ENCODE peak calls at places on chromosomes 12 and 14, in ten cellular contexts. One of them, this sample, is unnamed. For H3K9me3 and H3K4me1, the result is how much of the 10 kb centered on the place peaks cover.

GRCh38 chr12:6946033-6946919 is 2.5 kb downstream of the C12orf57 start:
- DNase-seq in A549: peak
- DNase-seq in esophagus muscularis mucosa: no peak
- DNase-seq in CD8-positive, alpha-beta T cell: no peak
- DNase-seq in transverse colon: peak
- DNase-seq in right atrium auricular region: no peak
- DNase-seq in ovary: peak
- DNase-seq in GM23248: no peak
- DNase-seq in DND-41: no peak
- DNase-seq in gastrocnemius medialis: no peak
- DNase-seq in this sample: peak

GRCh38 chr12:68786929-68787328 is 21.0 kb upstream of the MDM2 start:
- DNase-seq in GM23248: peak
- DNase-seq in DND-41: no peak
- DNase-seq in gastrocnemius medialis: no peak
- DNase-seq in right atrium auricular region: no peak
- DNase-seq in esophagus muscularis mucosa: no peak
- DNase-seq in transverse colon: no peak
- DNase-seq in CD8-positive, alpha-beta T cell: no peak
- DNase-seq in ovary: no peak
- DNase-seq in A549: no peak
- DNase-seq in this sample: no peak

GRCh38 chr12:38932320-38932719 is 26.9 kb upstream of the CPNE8 start:
- DNase-seq in CD8-positive, alpha-beta T cell: no peak
- DNase-seq in gastrocnemius medialis: no peak
- DNase-seq in A549: no peak
- DNase-seq in ovary: no peak
- DNase-seq in esophagus muscularis mucosa: no peak
- DNase-seq in right atrium auricular region: no peak
- DNase-seq in transverse colon: no peak
- DNase-seq in DND-41: no peak
- DNase-seq in GM23248: no peak
- DNase-seq in this sample: no peak

GRCh38 chr12:124802361-124802760 is 61.3 kb downstream of the SCARB1 start:
- DNase-seq in right atrium auricular region: no peak
- DNase-seq in ovary: no peak
- DNase-seq in transverse colon: no peak
- DNase-seq in GM23248: no peak
- DNase-seq in gastrocnemius medialis: no peak
- DNase-seq in DND-41: no peak
- DNase-seq in esophagus muscularis mucosa: no peak
- DNase-seq in CD8-positive, alpha-beta T cell: no peak
- DNase-seq in A549: no peak
- DNase-seq in this sample: no peak

GRCh38 chr12:29783773-29784666 is at the start of gene TMTC1:
- DNase-seq in right atrium auricular region: peak
- DNase-seq in transverse colon: peak
- DNase-seq in esophagus muscularis mucosa: no peak
- DNase-seq in GM23248: peak
- DNase-seq in A549: peak
- DNase-seq in DND-41: no peak
- DNase-seq in CD8-positive, alpha-beta T cell: no peak
- DNase-seq in gastrocnemius medialis: peak
- DNase-seq in ovary: peak
- DNase-seq in this sample: peak

GRCh38 chr14:77511486-77512162 is 13.0 kb upstream of the ISM2 start:
- DNase-seq in A549: no peak
- DNase-seq in gastrocnemius medialis: no peak
- DNase-seq in esophagus muscularis mucosa: no peak
- DNase-seq in DND-41: no peak
- DNase-seq in right atrium auricular region: no peak
- DNase-seq in GM23248: no peak
- DNase-seq in transverse colon: no peak
- DNase-seq in CD8-positive, alpha-beta T cell: no peak
- DNase-seq in ovary: no peak
- DNase-seq in this sample: no peak

GRCh38 chr12:7108042-7108927 is 729 bp downstream of the C1RL start:
- DNase-seq in ovary: peak
- DNase-seq in CD8-positive, alpha-beta T cell: peak
- DNase-seq in esophagus muscularis mucosa: peak
- DNase-seq in transverse colon: peak
- DNase-seq in right atrium auricular region: peak
- DNase-seq in gastrocnemius medialis: peak
- DNase-seq in A549: peak
- DNase-seq in GM23248: peak
- DNase-seq in DND-41: peak
- DNase-seq in this sample: peak

GRCh38 chr12:68773582-68773981 is 27.6 kb downstream of the SLC35E3 start:
- DNase-seq in ovary: no peak
- DNase-seq in right atrium auricular region: no peak
- DNase-seq in esophagus muscularis mucosa: no peak
- DNase-seq in DND-41: no peak
- DNase-seq in transverse colon: no peak
- DNase-seq in gastrocnemius medialis: no peak
- DNase-seq in GM23248: no peak
- DNase-seq in A549: no peak
- DNase-seq in CD8-positive, alpha-beta T cell: no peak
- DNase-seq in this sample: no peak

GRCh38 chr14:41925409-41925808 is 318.7 kb downstream of the LRFN5 start:
- DNase-seq in CD8-positive, alpha-beta T cell: no peak
- DNase-seq in esophagus muscularis mucosa: no peak
- DNase-seq in DND-41: no peak
- DNase-seq in gastrocnemius medialis: no peak
- DNase-seq in GM23248: peak
- DNase-seq in right atrium auricular region: no peak
- DNase-seq in ovary: no peak
- DNase-seq in A549: no peak
- DNase-seq in transverse colon: no peak
- DNase-seq in this sample: no peak

GRCh38 chr14:44657688-44658388 is 150.8 kb upstream of the FSCB start:
- DNase-seq in right atrium auricular region: no peak
- DNase-seq in transverse colon: no peak
- DNase-seq in gastrocnemius medialis: no peak
- DNase-seq in ovary: no peak
- DNase-seq in DND-41: no peak
- DNase-seq in A549: no peak
- DNase-seq in esophagus muscularis mucosa: no peak
- DNase-seq in GM23248: no peak
- DNase-seq in CD8-positive, alpha-beta T cell: no peak
- DNase-seq in this sample: no peak

GRCh38 chr14:101950100-101950499 is 14.3 kb upstream of the DYNC1H1 start:
- DNase-seq in A549: no peak
- DNase-seq in GM23248: no peak
- DNase-seq in right atrium auricular region: no peak
- DNase-seq in ovary: no peak
- DNase-seq in CD8-positive, alpha-beta T cell: no peak
- DNase-seq in esophagus muscularis mucosa: no peak
- DNase-seq in gastrocnemius medialis: no peak
- DNase-seq in transverse colon: no peak
- DNase-seq in DND-41: no peak
- DNase-seq in this sample: no peak

DNA sequence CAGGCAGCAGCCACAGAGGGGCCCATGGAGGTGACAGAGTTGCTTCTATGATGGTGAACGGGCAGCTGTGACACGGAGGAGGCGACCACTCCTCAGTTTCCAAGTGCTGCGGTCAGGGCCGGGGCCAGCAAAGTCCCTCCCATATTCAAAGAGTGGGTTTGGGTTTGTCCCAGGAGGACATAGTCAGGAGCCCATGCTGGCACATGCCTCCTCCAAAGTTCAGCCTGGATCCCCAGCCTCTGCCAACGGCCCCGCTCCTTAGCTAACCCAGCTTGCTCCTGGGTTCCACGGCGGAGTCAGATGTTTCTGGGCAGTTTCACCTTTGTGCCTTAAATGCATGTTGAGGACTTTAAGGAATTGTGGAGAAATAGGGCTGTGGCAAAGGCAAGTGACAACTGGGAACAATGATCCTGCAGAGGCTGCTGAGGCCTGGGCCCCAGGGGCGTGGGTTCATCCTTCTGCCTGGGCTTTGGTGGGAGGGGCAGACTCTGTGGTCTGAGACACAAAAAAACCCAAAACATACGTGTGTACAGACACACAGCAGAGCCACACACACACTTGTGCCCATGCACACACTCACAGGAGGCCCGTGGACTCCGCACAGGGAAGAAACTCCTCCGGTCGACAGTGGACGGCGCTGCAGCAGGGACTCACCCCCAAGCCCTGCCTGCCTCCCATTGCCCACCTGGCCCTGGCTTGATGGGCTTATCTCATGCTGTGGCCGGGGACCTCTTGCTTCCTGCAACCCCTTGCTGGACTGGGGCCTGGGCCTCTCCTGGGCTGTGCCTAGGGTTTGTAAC is 399.4 kb downstream of the TMEM121 start:
- DNase-seq in transverse colon: no peak
- DNase-seq in DND-41: no peak
- DNase-seq in CD8-positive, alpha-beta T cell: no peak
- DNase-seq in right atrium auricular region: no peak
- DNase-seq in esophagus muscularis mucosa: no peak
- DNase-seq in GM23248: no peak
- DNase-seq in A549: no peak
- DNase-seq in ovary: no peak
- DNase-seq in gastrocnemius medialis: no peak
- DNase-seq in this sample: peak
- H3K9me3 ChIP-seq in transverse colon: under half
- H3K9me3 ChIP-seq in DND-41: under half
- H3K9me3 ChIP-seq in CD8-positive, alpha-beta T cell: under half
- H3K9me3 ChIP-seq in right atrium auricular region: under half
- H3K9me3 ChIP-seq in esophagus muscularis mucosa: under half
- H3K9me3 ChIP-seq in GM23248: under half
- H3K9me3 ChIP-seq in A549: under half
- H3K9me3 ChIP-seq in ovary: under half
- H3K9me3 ChIP-seq in gastrocnemius medialis: under half
- H3K9me3 ChIP-seq in this sample: under half

DNA sequence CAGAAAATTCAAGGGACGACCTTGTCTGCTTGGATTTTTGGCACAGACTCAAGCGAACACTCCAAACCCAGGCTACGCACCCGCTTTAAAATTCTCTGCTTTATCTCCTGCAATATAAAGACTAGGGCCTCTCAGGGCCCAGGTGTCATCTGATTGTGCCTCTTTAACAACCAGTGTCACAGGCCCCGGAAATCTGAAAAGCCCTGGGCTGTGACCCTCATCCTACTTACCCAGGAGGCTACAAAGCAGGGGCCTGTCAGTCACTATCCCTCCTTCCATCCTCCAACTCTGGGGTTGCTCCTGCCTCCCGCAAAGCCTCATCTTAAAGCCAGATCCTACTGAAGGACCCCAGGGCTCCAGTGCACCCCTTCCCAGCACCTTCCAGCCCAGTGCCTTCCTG is 34.9 kb downstream of the CCDC88C start:
- DNase-seq in DND-41: no peak
- DNase-seq in transverse colon: no peak
- DNase-seq in GM23248: no peak
- DNase-seq in right atrium auricular region: no peak
- DNase-seq in ovary: no peak
- DNase-seq in gastrocnemius medialis: no peak
- DNase-seq in esophagus muscularis mucosa: no peak
- DNase-seq in A549: no peak
- DNase-seq in CD8-positive, alpha-beta T cell: no peak
- DNase-seq in this sample: no peak
- H3K4me3 ChIP-seq in DND-41: no peak
- H3K4me3 ChIP-seq in transverse colon: no peak
- H3K4me3 ChIP-seq in GM23248: no peak
- H3K4me3 ChIP-seq in right atrium auricular region: no peak
- H3K4me3 ChIP-seq in ovary: no peak
- H3K4me3 ChIP-seq in gastrocnemius medialis: no peak
- H3K4me3 ChIP-seq in esophagus muscularis mucosa: no peak
- H3K4me3 ChIP-seq in A549: no peak
- H3K4me3 ChIP-seq in CD8-positive, alpha-beta T cell: no peak
- H3K4me3 ChIP-seq in this sample: no peak

GRCh38 chr12:106001819-106002218 is 136.9 kb downstream of the NUAK1 start:
- DNase-seq in gastrocnemius medialis: no peak
- DNase-seq in transverse colon: no peak
- DNase-seq in esophagus muscularis mucosa: no peak
- DNase-seq in A549: no peak
- DNase-seq in CD8-positive, alpha-beta T cell: no peak
- DNase-seq in right atrium auricular region: no peak
- DNase-seq in ovary: no peak
- DNase-seq in GM23248: no peak
- DNase-seq in DND-41: no peak
- DNase-seq in this sample: no peak
- H3K4me1 ChIP-seq in gastrocnemius medialis: under half
- H3K4me1 ChIP-seq in transverse colon: under half
- H3K4me1 ChIP-seq in esophagus muscularis mucosa: under half
- H3K4me1 ChIP-seq in A549: under half
- H3K4me1 ChIP-seq in CD8-positive, alpha-beta T cell: under half
- H3K4me1 ChIP-seq in right atrium auricular region: under half
- H3K4me1 ChIP-seq in ovary: under half
- H3K4me1 ChIP-seq in GM23248: under half
- H3K4me1 ChIP-seq in DND-41: under half
- H3K4me1 ChIP-seq in this sample: under half

DNA sequence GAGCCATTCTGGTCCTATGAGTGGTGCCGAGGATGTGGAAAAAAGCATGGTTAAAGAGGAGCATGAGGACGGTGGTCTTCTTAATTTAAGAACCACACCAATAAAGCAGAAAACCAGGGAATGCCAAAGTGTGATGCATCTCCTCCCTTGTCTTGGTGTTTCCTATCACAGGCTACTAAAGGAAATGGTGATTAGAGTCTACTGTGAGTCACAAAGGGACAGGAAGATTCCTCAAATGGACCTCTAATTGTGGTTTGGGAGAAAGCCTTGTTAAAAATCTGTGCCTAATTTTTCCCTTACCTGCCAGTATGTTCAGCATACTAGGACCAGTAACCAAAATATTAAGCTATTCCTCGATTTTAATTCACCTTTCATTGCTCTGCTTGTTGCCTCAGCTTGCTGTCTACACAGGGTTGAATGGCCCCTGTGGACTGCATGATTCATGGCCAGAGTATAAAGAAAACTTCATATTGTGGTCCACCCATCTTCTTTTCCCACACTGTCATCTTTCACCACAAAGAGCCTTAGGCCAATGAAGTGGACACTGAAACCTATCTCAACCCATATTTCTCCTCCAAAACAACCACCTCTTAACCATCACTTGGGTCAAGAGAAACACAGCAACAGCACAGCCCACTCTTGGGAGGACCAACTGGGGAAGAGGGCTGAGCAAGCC is 38.8 kb downstream of the DIO2 start:
- DNase-seq in A549: no peak
- DNase-seq in right atrium auricular region: no peak
- DNase-seq in DND-41: no peak
- DNase-seq in GM23248: peak
- DNase-seq in gastrocnemius medialis: no peak
- DNase-seq in ovary: no peak
- DNase-seq in CD8-positive, alpha-beta T cell: no peak
- DNase-seq in esophagus muscularis mucosa: no peak
- DNase-seq in transverse colon: no peak
- DNase-seq in this sample: no peak
- H3K9me3 ChIP-seq in A549: under half
- H3K9me3 ChIP-seq in right atrium auricular region: under half
- H3K9me3 ChIP-seq in DND-41: under half
- H3K9me3 ChIP-seq in GM23248: under half
- H3K9me3 ChIP-seq in gastrocnemius medialis: under half
- H3K9me3 ChIP-seq in ovary: under half
- H3K9me3 ChIP-seq in CD8-positive, alpha-beta T cell: under half
- H3K9me3 ChIP-seq in esophagus muscularis mucosa: under half
- H3K9me3 ChIP-seq in transverse colon: under half
- H3K9me3 ChIP-seq in this sample: under half

GRCh38 chr12:74610711-74611110 is 73.1 kb downstream of the ATXN7L3B start:
- DNase-seq in A549: no peak
- DNase-seq in CD8-positive, alpha-beta T cell: no peak
- DNase-seq in right atrium auricular region: no peak
- DNase-seq in DND-41: no peak
- DNase-seq in esophagus muscularis mucosa: no peak
- DNase-seq in GM23248: no peak
- DNase-seq in transverse colon: no peak
- DNase-seq in gastrocnemius medialis: no peak
- DNase-seq in ovary: no peak
- DNase-seq in this sample: no peak
- H3K4me3 ChIP-seq in A549: no peak
- H3K4me3 ChIP-seq in CD8-positive, alpha-beta T cell: no peak
- H3K4me3 ChIP-seq in right atrium auricular region: no peak
- H3K4me3 ChIP-seq in DND-41: no peak
- H3K4me3 ChIP-seq in esophagus muscularis mucosa: no peak
- H3K4me3 ChIP-seq in GM23248: no peak
- H3K4me3 ChIP-seq in transverse colon: no peak
- H3K4me3 ChIP-seq in gastrocnemius medialis: no peak
- H3K4me3 ChIP-seq in ovary: no peak
- H3K4me3 ChIP-seq in this sample: no peak